ENCODE peak calls at places on chromosome 21, in seven cellular contexts. R is RWPE1; L is stimulated activated CD8-positive, alpha-beta memory T cell treated with anti-CD3 and anti-CD28 coated beads, Interleukin-12 subunit alpha, Interleukin-12 subunit beta, amount 100 ng/mL, for 1 hour; X is suprapubic skin; C is lower leg skin; D is fibroblast of lung; V is glutamatergic neuron. O is an unnamed sample.
A peak's percentile ranks its signal among the peaks of the same experiment; 100 is the strongest.

GRCh38 chr21:44836666-44837471 is 19.0 kb upstream of the SUMO3 start:
- DNase-seq in V (peak; percentile 71), L (no peak), C (no peak), X (no peak), R (no peak), D (peak; percentile 6), O (no peak)

GRCh38 chr21:33139084-33139483 is 69.1 kb downstream of the OLIG1 start:
- DNase-seq in L (no peak), R (no peak), X (no peak), C (no peak), D (no peak), V (no peak), O (no peak)

GRCh38 chr21:32335601-32336575 is 37.2 kb downstream of the MRAP start:
- DNase-seq in V (no peak), R (no peak), D (no peak), C (peak; percentile 39), X (peak; percentile 46), L (no peak), O (no peak)

GRCh38 chr21:45985471-45986315 is 4.1 kb downstream of the COL6A1 start:
- DNase-seq in C (peak; percentile 84), V (no peak), R (no peak), L (no peak), X (peak; percentile 62), D (no peak), O (no peak)

GRCh38 chr21:45747802-45748445 is 104.4 kb downstream of the PCBP3 start:
- DNase-seq in V (no peak), L (no peak), X (no peak), R (peak; percentile 82), C (peak; percentile 80), D (peak; percentile 51), O (no peak)

GRCh38 chr21:38841472-38841871 is 35.7 kb downstream of the ETS2 start:
- DNase-seq in L (no peak), D (no peak), R (no peak), X (no peak), V (no peak), C (no peak), O (no peak)

GRCh38 chr21:43340491-43341348 is 86.2 kb downstream of the SIK1 start:
- DNase-seq in X (no peak), L (no peak), R (peak; percentile 85), C (no peak), V (no peak), D (peak; percentile 85), O (no peak)

GRCh38 chr21:25708467-25709065 is 26.1 kb downstream of the ATP5PF start:
- DNase-seq in D (peak; percentile 69), V (no peak), X (no peak), C (no peak), L (peak; percentile 28), R (peak; percentile 33), O (no peak)

GRCh38 chr21:33380483-33380998 is 22.7 kb upstream of the IFNGR2 start:
- DNase-seq in L (peak; percentile 74), R (peak; percentile 87), V (no peak), X (peak; percentile 96), D (peak; percentile 92), C (peak; percentile 98), O (peak; percentile 82)

GRCh38 chr21:15660424-15660805 is 69.4 kb upstream of the USP25 start:
- DNase-seq in V (no peak), D (no peak), C (no peak), L (no peak), X (no peak), R (no peak), O (no peak)

O was measured in GDM1.